ENCODE peak calls at places on chromosomes 5 and 9, in ten cellular contexts. J is lower lobe of right lung, U is K562, C is spleen, I is adipocyte, R is A673, L is stomach, Z is psoas muscle, Y is NT2/D1, F is body of pancreas. S is an unnamed sample. For H3K9me3, the result is how much of the 10 kb centered on the place peaks cover.

GRCh38 chr5:176693477-176693851 is 46.2 kb downstream of the TSPAN17 start:
- DNase-seq in J (peak), U (no peak), C (no peak), I (no peak), R (no peak), L (peak), Z (no peak), Y (no peak), F (peak), S (no peak)

GRCh38 chr9:129640871-129641750 is 840 bp downstream of the ASB6 start:
- DNase-seq in J (no peak), U (no peak), C (no peak), I (peak), R (peak), L (no peak), Z (no peak), Y (no peak), F (no peak), S (no peak)

GRCh38 chr9:1775230-1775629 is 239.9 kb upstream of the SMARCA2 start:
- DNase-seq in J (no peak), U (no peak), C (no peak), I (no peak), R (no peak), L (no peak), Z (no peak), Y (peak), F (no peak), S (no peak)

GRCh38 chr9:114803886-114804285 is 2.0 kb downstream of the TNFSF15 start:
- DNase-seq in J (no peak), U (no peak), C (no peak), I (peak), R (no peak), L (no peak), Z (no peak), Y (no peak), F (no peak), S (no peak)

GRCh38 chr5:127066721-127067120 is 6.6 kb downstream of the C5orf63 start:
- DNase-seq in J (no peak), U (no peak), C (no peak), I (no peak), R (no peak), L (no peak), Z (no peak), Y (no peak), F (no peak), S (no peak)

GRCh38 chr9:17134843-17135577 is at the start of gene CNTLN:
- DNase-seq in J (peak), U (no peak), C (peak), I (peak), R (peak), L (peak), Z (peak), Y (peak), F (peak), S (peak)

GRCh38 chr9:117160254-117160653 is 254.6 kb downstream of the ASTN2 start:
- DNase-seq in J (no peak), U (peak), C (no peak), I (no peak), R (peak), L (no peak), Z (no peak), Y (peak), F (no peak), S (no peak)

GRCh38 chr5:90326995-90327394 is 82.6 kb downstream of the CETN3 start:
- DNase-seq in J (no peak), U (no peak), C (no peak), I (no peak), R (no peak), L (no peak), Z (no peak), Y (no peak), F (no peak), S (no peak)

GRCh38 chr5:151947924-151948323 is 23.3 kb upstream of the GLRA1 start:
- DNase-seq in J (no peak), U (no peak), C (no peak), I (peak), R (no peak), L (no peak), Z (no peak), Y (no peak), F (no peak), S (no peak)

GRCh38 chr5:71697967-71698366 is 21.1 kb upstream of the CARTPT start:
- DNase-seq in J (no peak), U (peak), C (no peak), I (no peak), R (no peak), L (no peak), Z (no peak), Y (no peak), F (no peak), S (no peak)

GRCh38 chr5:3886521-3887461 is 291.2 kb downstream of the IRX1 start:
- DNase-seq in J (no peak), U (no peak), C (no peak), I (no peak), R (no peak), L (no peak), Z (no peak), Y (no peak), F (no peak), S (no peak)

GRCh38 chr5:92559743-92560142 is 1021.3 kb downstream of the NR2F1-AS1 start:
- DNase-seq in J (no peak), U (no peak), C (no peak), I (peak), R (no peak), L (no peak), Z (no peak), Y (no peak), F (no peak), S (no peak)

GRCh38 chr5:97042981-97043380 is 99.4 kb downstream of the LIX1 start:
- DNase-seq in J (peak), U (no peak), C (no peak), I (no peak), R (no peak), L (no peak), Z (no peak), Y (no peak), F (no peak), S (no peak)

GRCh38 chr9:136665111-136665703 is 2.5 kb downstream of the EGFL7 start:
- DNase-seq in J (no peak), U (no peak), C (no peak), I (peak), R (peak), L (no peak), Z (no peak), Y (no peak), F (no peak), S (no peak)

GRCh38 chr9:100601216-100601615 is 23.3 kb downstream of the CAVIN4 start:
- DNase-seq in J (no peak), U (peak), C (no peak), I (peak), R (peak), L (peak), Z (no peak), Y (peak), F (peak), S (no peak)

GRCh38 chr5:5014836-5015235 is 125.3 kb upstream of the ADAMTS16 start:
- DNase-seq in J (no peak), U (no peak), C (no peak), I (no peak), R (peak), L (no peak), Z (no peak), Y (no peak), F (no peak), S (no peak)

GRCh38 chr5:96031811-96032261 is 70.2 kb upstream of the ELL2 start:
- DNase-seq in J (no peak), U (no peak), C (no peak), I (peak), R (no peak), L (no peak), Z (no peak), Y (no peak), F (no peak), S (no peak)

GRCh38 chr9:1173211-1173610 is 123.1 kb downstream of the DMRT2 start:
- DNase-seq in J (no peak), U (no peak), C (no peak), I (no peak), R (no peak), L (no peak), Z (no peak), Y (no peak), F (peak), S (no peak)

GRCh38 chr5:8907168-8907868 is 638.6 kb downstream of the SEMA5A start:
- DNase-seq in J (no peak), U (no peak), C (no peak), I (peak), R (no peak), L (no peak), Z (no peak), Y (no peak), F (no peak), S (no peak)

GRCh38 chr5:43312699-43313034 is 545 bp downstream of the HMGCS1 start:
- DNase-seq in J (no peak), U (peak), C (no peak), I (no peak), R (no peak), L (no peak), Z (no peak), Y (no peak), F (no peak), S (peak)

GRCh38 chr9:86286278-86286677 is 3.9 kb upstream of the ISCA1 start:
- DNase-seq in J (no peak), U (peak), C (no peak), I (no peak), R (no peak), L (no peak), Z (no peak), Y (no peak), F (no peak), S (no peak)

GRCh38 chr5:129125819-129126218 is 31.3 kb downstream of the ISOC1 start:
- DNase-seq in J (no peak), U (no peak), C (no peak), I (no peak), R (no peak), L (no peak), Z (no peak), Y (no peak), F (no peak), S (no peak)

GRCh38 chr5:65157906-65158603 is 323.7 kb downstream of the ADAMTS6 start:
- DNase-seq in J (no peak), U (no peak), C (no peak), I (no peak), R (no peak), L (no peak), Z (no peak), Y (no peak), F (no peak), S (no peak)

GRCh38 chr9:135211524-135211890 is 124.0 kb downstream of the OLFM1 start:
- DNase-seq in J (peak), U (no peak), C (no peak), I (no peak), R (no peak), L (no peak), Z (no peak), Y (no peak), F (no peak), S (peak)

GRCh38 chr5:16853511-16853910 is 82.6 kb downstream of the MYO10 start:
- DNase-seq in J (no peak), U (no peak), C (no peak), I (no peak), R (no peak), L (no peak), Z (no peak), Y (no peak), F (no peak), S (no peak)

GRCh38 chr5:95446009-95446408 is 54.8 kb downstream of the FAM81B start:
- DNase-seq in J (no peak), U (peak), C (no peak), I (peak), R (no peak), L (no peak), Z (no peak), Y (no peak), F (no peak), S (no peak)

GRCh38 chr5:65808261-65808741 is 86.3 kb downstream of the NLN start:
- DNase-seq in J (no peak), U (no peak), C (no peak), I (peak), R (no peak), L (no peak), Z (no peak), Y (no peak), F (no peak), S (no peak)

GRCh38 chr5:139178948-139179347 is 19.2 kb downstream of the SIL1 start:
- DNase-seq in J (no peak), U (peak), C (no peak), I (peak), R (peak), L (peak), Z (no peak), Y (peak), F (peak), S (peak)

GRCh38 chr5:113281194-113281593 is 153.6 kb downstream of the TSSK1B start:
- DNase-seq in J (no peak), U (no peak), C (no peak), I (no peak), R (no peak), L (no peak), Z (no peak), Y (no peak), F (no peak), S (no peak)

GRCh38 chr5:148720257-148720656 is 65.9 kb upstream of the HTR4 start:
- DNase-seq in J (no peak), U (no peak), C (no peak), I (no peak), R (no peak), L (no peak), Z (no peak), Y (no peak), F (no peak), S (no peak)

GRCh38 chr5:67963789-67964519 is 251.6 kb upstream of the PIK3R1 start:
- DNase-seq in J (no peak), U (no peak), C (no peak), I (no peak), R (no peak), L (peak), Z (no peak), Y (no peak), F (peak), S (no peak)

GRCh38 chr9:15915711-15916110 is 362.9 kb downstream of the CCDC171 start:
- DNase-seq in J (no peak), U (no peak), C (no peak), I (no peak), R (no peak), L (no peak), Z (no peak), Y (no peak), F (no peak), S (no peak)

GRCh38 chr9:108869092-108869725 is 7.1 kb downstream of the ACTL7A start:
- DNase-seq in J (no peak), U (no peak), C (no peak), I (peak), R (no peak), L (no peak), Z (no peak), Y (no peak), F (no peak), S (no peak)

GRCh38 chr9:96420468-96421219 is 2.5 kb upstream of the ZNF367 start:
- DNase-seq in J (no peak), U (no peak), C (no peak), I (peak), R (peak), L (no peak), Z (no peak), Y (peak), F (peak), S (peak)

GRCh38 chr5:123965626-123966025 is 453.6 kb downstream of the CSNK1G3 start:
- DNase-seq in J (no peak), U (no peak), C (no peak), I (peak), R (no peak), L (no peak), Z (no peak), Y (no peak), F (no peak), S (no peak)

GRCh38 chr9:81490605-81491331 is 198.6 kb downstream of the TLE1 start:
- DNase-seq in J (no peak), U (no peak), C (no peak), I (peak), R (no peak), L (no peak), Z (no peak), Y (no peak), F (no peak), S (no peak)

GRCh38 chr5:174601937-174602336 is 122.4 kb upstream of the MSX2 start:
- DNase-seq in J (no peak), U (no peak), C (no peak), I (no peak), R (no peak), L (no peak), Z (no peak), Y (peak), F (no peak), S (no peak)

GRCh38 chr5:5658226-5658625 is 235.7 kb downstream of the ICE1 start:
- DNase-seq in J (no peak), U (no peak), C (no peak), I (peak), R (no peak), L (no peak), Z (peak), Y (no peak), F (peak), S (peak)

DNA sequence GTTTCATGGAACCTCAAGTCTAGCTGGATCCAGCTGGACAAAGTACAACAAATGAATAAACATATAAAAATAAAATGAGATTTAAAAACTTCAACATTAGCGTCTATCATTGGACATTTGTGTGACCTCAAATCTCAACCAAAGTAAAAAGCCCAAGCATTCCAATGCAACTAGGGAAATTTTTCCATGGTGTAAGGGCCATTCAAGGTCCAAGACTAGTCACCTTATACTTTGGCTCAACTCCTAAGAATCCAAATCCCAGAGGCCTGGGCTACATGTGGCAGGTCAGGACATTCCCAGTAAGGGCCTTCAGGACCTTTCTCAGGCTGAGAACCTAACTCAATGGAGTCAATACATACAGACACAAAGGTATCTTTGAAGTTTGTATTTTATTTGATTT is 137.4 kb upstream of the DMAC1 start:
- DNase-seq in J (no peak), U (no peak), C (no peak), I (no peak), R (no peak), L (no peak), Z (no peak), Y (no peak), F (no peak), S (no peak)
- H3K9me3 ChIP-seq in J (under half), U (under half), C (under half), I (under half), R (under half), L (under half), Z (under half), Y (under half), F (under half), S (under half)

GRCh38 chr5:75277463-75277862 is 40.8 kb upstream of the ANKRD31 start:
- DNase-seq in J (no peak), U (no peak), C (no peak), I (no peak), R (no peak), L (no peak), Z (no peak), Y (no peak), F (no peak), S (no peak)
- H3K9me3 ChIP-seq in J (under half), U (under half), C (under half), I (under half), R (under half), L (under half), Z (under half), Y (under half), F (under half), S (under half)

DNA sequence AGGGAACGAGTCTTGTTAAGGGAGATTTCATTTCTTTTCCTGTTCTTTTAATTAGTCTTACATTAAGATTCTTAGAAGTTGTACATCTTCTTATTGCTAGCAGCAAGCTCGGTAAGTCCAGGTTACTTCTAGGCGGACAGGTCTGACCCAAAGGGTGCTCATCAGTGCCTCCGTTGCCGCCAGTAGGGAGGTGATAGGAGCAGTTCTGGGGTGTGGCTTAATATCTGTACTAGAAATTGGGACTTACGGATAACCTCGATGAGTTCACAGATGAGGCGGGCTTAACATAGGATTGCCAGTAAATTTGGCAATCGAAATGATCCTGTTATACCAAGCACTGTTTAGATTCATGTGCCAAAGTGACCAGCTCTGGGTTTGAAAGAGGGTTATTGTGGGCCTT is 278.8 kb downstream of the FANCC start:
- DNase-seq in J (no peak), U (no peak), C (no peak), I (no peak), R (no peak), L (no peak), Z (no peak), Y (no peak), F (no peak), S (no peak)
- H3K9me3 ChIP-seq in J (under half), U (under half), C (under half), I (under half), R (under half), L (under half), Z (under half), Y (under half), F (under half), S (under half)

DNA sequence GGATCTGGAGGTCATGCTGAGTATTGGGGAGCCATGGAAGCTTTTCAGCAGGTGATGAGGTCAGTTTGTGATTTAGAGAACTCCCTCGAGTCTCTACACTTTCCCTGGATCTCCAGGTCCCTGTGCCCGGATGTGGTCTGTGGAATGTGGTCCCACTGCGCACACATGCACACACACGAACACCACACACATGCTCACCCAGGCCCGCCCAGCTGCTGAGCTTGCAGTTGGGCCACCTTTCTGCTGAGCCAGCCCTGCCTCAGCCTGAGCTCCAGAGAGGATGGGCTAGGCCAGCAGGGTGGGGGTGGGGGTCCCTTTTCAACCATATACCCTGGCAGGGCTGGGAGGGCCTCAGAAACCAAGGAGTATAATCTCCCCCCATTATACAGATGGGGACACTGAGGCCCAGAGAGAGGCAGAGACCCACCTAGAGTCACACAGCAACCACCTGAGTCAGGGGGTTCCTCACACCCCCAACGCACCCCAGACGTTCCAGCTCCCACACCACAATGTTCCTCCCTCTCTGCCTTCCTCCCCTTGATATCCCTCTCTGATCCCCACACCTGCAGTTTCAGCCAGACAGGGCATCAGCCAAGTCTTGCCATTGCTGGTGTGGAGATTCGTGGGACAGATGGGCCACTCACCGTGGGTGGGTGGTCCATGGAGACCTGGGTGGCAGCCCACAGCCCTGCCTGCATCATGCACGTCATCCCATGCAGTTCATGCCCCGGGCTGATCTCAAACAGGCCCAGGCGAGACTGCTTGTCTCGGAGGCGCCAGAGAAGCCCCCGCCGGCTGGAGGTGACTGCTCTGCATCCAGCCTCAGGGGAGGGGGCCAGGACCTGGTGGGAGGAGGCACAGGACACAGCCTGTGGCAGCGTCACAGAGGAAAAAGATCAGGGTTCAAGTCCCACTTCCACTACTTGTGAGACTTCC is 1.3 kb downstream of the PIP5KL1 start:
- DNase-seq in J (no peak), U (no peak), C (no peak), I (no peak), R (no peak), L (no peak), Z (no peak), Y (no peak), F (no peak), S (no peak)
- H3K9me3 ChIP-seq in J (under half), U (under half), C (under half), I (under half), R (under half), L (under half), Z (under half), Y (under half), F (under half), S (under half)

S was measured in heart left ventricle.